ENCODE peak calls at places on chromosomes 12 and 14, in seven cellular contexts. Y, D, E, Z, C, X and H are unnamed samples.

GRCh38 chr12:50105913-50106450 is 2.2 kb downstream of the GPD1 start:
- DNase-seq in Y (no peak), D (peak), E (no peak), Z (no peak), C (no peak), X (no peak), H (no peak)

GRCh38 chr12:88876867-88877266 is 296.6 kb upstream of the KITLG start:
- DNase-seq in Y (no peak), D (no peak), E (no peak), Z (no peak), C (no peak), X (no peak), H (no peak)

GRCh38 chr14:26589998-26590397 is 7.8 kb downstream of the NOVA1 start:
- DNase-seq in Y (no peak), D (no peak), E (no peak), Z (no peak), C (no peak), X (no peak), H (no peak)

GRCh38 chr12:14613718-14614117 is 46.0 kb upstream of the PLBD1 start:
- DNase-seq in Y (no peak), D (no peak), E (no peak), Z (no peak), C (no peak), X (no peak), H (no peak)

GRCh38 chr14:105495990-105496830 is 5.2 kb downstream of the TEDC1 start:
- DNase-seq in Y (no peak), D (no peak), E (no peak), Z (peak), C (no peak), X (no peak), H (no peak)

GRCh38 chr12:104664368-104664767 is 207.6 kb downstream of the CHST11 start:
- DNase-seq in Y (no peak), D (no peak), E (no peak), Z (no peak), C (no peak), X (no peak), H (no peak)

GRCh38 chr14:61229475-61229888 is 51.7 kb downstream of the TMEM30B start:
- DNase-seq in Y (no peak), D (no peak), E (no peak), Z (no peak), C (no peak), X (no peak), H (no peak)

GRCh38 chr12:131387281-131388163 is 323.4 kb upstream of the SFSWAP start:
- DNase-seq in Y (no peak), D (no peak), E (no peak), Z (no peak), C (no peak), X (no peak), H (no peak)

GRCh38 chr12:15701721-15702156 is 87.4 kb downstream of the EPS8 start:
- DNase-seq in Y (no peak), D (no peak), E (no peak), Z (no peak), C (no peak), X (no peak), H (no peak)

GRCh38 chr14:67311868-67312267 is 47.7 kb downstream of the ATP6V1D start:
- DNase-seq in Y (no peak), D (no peak), E (no peak), Z (no peak), C (no peak), X (no peak), H (no peak)

GRCh38 chr14:95619785-95620417 is 66.3 kb upstream of the TCL1B start:
- DNase-seq in Y (no peak), D (no peak), E (peak), Z (no peak), C (no peak), X (no peak), H (no peak)
- TF ChIP-seq POLR2AphosphoS5 in Y (no peak), D (no peak), E (no peak), Z (no peak), C (no peak), X (no peak), H (no peak)

GRCh38 chr12:32669584-32669983 is 9.5 kb upstream of the DNM1L start:
- DNase-seq in Y (no peak), D (no peak), E (no peak), Z (no peak), C (no peak), X (no peak), H (no peak)

GRCh38 chr12:32666510-32666909 is 12.6 kb upstream of the DNM1L start:
- DNase-seq in Y (no peak), D (no peak), E (no peak), Z (no peak), C (no peak), X (no peak), H (no peak)

DNA sequence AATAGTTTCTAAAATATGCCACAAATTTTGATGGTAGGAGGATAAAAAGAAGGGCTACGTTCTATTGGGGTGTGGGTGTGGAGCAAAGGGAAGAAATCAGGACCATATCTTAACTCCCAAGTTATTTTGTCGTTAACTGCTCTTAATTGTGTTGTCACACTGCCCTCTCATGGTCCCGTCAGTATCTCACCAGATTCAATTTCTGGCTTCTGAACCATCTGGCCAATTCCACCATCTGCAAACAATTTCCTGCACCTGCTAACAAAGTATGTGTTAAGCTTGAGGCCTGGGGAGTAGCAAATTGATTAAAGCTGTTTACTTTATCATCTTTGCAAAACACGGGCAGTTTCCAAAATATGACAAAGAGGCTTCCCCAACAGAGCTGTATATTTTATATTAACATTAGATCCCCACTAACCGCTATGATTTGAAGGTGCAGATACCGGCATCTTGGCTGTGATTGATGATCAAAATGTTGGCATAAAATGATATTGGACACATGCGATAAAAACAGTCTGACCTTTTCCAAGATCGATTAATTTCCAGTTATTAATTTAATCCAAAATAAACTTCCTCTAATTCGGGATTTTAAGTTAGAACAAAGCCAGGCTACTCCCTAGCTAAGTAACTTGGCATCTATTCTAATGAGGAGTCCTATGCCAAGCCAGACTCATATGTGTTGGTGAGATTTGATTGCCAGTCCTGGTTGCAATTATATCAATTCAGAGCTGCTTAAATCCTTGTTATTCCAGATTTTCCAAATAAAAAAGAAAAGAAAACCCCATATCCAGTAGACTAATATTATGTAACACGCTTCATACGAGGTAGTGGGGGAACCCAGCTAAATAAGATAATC is 6.9 kb upstream of the DNM1L start:
- DNase-seq in Y (no peak), D (no peak), E (peak), Z (no peak), C (peak), X (peak), H (peak)
- TF ChIP-seq POLR2AphosphoS5 in Y (no peak), D (no peak), E (no peak), Z (no peak), C (no peak), X (no peak), H (no peak)

DNA sequence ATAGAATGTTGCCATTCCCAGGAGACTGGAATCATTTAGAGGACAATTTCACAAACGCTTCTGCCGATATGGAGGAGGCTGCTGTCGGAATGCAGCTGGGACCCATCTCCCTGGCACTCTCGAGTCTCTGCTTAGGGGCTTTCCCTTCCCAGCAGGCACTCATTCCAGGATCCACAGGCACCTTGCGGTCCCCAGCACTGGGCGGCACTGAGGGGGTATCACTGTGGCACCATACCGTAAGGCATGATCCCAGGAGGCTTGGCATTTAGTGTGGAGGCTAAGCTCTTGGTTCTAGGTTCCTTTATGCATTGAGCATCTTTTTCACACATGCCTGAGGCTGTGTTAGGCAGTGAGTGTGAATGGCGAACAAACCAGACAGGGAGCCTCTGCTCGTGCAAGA is 36.6 kb upstream of the LTBP2 start:
- DNase-seq in Y (no peak), D (peak), E (no peak), Z (no peak), C (no peak), X (no peak), H (no peak)
- TF ChIP-seq POLR2AphosphoS5 in Y (no peak), D (no peak), E (no peak), Z (no peak), C (no peak), X (no peak), H (no peak)

GRCh38 chr12:5884846-5885245 is 60.2 kb downstream of the ANO2 start:
- DNase-seq in Y (no peak), D (no peak), E (no peak), Z (no peak), C (no peak), X (no peak), H (no peak)

GRCh38 chr12:5887758-5888157 is 57.3 kb downstream of the ANO2 start:
- DNase-seq in Y (no peak), D (no peak), E (no peak), Z (no peak), C (no peak), X (no peak), H (no peak)

GRCh38 chr12:5884285-5884684 is 60.8 kb downstream of the ANO2 start:
- DNase-seq in Y (no peak), D (no peak), E (no peak), Z (no peak), C (no peak), X (no peak), H (no peak)

DNA sequence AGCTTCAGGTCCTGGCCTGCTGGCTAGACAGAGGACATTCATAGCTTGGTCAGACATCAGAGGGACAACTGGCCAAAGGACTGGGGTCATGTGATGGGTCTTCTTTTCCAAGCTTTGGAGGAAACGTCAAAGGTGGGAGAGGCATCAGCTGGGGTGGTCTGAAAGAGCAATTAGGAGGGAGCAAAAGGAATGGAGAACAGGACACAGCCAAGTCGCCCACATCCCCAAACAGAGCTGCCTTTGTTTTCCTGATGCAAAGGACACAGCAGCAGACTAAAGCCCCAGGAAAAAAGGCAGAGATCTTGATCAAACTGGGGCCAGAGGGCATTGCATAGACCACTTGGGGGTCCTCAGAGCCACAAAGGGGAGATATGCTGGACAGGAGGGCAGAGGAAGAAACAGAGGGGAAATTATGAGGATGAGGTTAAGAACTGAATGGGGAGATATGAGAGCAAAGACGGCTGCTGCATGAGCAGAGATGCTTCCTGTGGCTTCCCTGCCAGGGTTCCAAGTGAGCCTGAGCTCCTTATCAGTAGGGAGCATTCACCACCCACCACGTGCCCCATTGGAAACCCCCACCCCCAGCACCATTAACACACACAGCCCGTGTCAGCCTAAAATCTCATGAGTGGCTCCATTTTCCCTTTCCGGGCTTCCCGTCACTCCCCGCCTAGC is 62.4 kb downstream of the ANO2 start:
- DNase-seq in Y (no peak), D (no peak), E (no peak), Z (no peak), C (no peak), X (no peak), H (no peak)
- TF ChIP-seq POLR2AphosphoS5 in Y (no peak), D (no peak), E (no peak), Z (no peak), C (no peak), X (no peak), H (no peak)

DNA sequence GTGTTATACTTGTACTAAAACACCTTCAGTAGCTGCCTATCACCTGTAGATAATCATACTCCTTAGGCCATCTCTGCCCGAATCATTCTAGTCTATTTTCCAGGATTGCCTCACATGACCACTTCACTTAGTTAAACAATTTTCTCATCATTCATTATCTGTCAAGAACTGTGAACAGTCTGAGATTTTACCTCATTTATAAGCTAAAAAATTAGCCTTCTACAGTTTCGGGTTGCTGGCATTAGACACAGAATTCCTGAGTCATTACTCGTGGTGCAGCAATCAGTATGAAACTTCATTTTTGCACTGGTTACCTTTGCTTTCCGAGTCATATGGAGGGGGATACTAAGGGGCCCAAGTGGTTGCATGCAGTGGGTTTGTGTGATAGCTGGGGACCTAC is 57.6 kb upstream of the OTOGL start:
- DNase-seq in Y (no peak), D (no peak), E (no peak), Z (no peak), C (no peak), X (no peak), H (no peak)
- TF ChIP-seq POLR2AphosphoS5 in Y (no peak), D (no peak), E (no peak), Z (no peak), C (no peak), X (no peak), H (no peak)

DNA sequence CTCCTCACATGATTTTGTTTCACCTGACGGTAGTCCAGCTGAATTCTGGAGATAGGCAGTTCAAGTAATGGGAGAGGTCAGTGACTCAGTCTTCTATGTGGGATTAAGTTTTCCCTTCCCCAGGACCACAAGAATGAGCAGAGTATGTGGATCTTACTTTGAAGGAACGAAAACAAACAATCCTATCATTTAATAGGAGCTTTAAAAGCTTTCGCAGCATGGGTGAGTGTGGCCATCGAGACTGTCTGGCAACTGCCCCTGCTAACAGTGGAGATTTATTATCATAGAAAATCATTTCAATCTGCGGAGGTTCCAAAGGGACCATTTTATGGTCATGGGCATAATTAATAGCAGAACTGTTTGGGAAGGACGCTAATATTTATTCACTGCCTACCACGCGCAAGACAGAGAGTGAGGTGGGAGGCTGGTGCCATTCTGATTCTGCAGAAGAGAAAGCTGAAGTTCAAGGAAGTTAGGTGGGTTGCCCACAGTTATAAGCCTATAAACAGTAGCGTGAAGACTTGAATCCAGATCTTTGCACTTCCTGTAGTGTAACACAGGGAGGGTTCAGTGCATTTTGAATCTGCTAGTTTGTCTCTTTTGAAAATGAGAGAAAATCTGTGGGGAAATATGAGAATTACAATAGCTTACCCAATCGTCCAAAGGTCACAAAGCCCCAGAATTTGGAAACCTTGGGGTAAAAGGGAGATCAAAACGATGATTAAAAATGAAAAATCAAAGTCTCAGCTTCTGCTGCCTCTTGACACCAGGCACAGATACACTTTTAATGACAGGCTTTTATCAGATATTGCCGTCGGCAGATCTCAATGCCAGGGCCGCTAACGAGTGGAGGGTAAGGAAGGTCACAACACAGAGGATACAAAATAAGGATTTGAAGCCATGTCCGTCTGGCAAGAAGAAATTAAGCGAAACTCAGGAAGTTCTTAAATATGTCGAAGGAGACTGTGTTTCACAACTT is 209.6 kb downstream of the CRADD start:
- DNase-seq in Y (no peak), D (no peak), E (no peak), Z (no peak), C (no peak), X (no peak), H (no peak)
- TF ChIP-seq POLR2AphosphoS5 in Y (no peak), D (no peak), E (no peak), Z (no peak), C (no peak), X (no peak), H (no peak)

GRCh38 chr12:53060721-53061276 is 10.9 kb downstream of the TNS2 start:
- DNase-seq in Y (peak), D (peak), E (no peak), Z (no peak), C (no peak), X (no peak), H (no peak)

GRCh38 chr12:53057816-53058500 is 8.1 kb downstream of the TNS2 start:
- DNase-seq in Y (no peak), D (peak), E (no peak), Z (no peak), C (no peak), X (no peak), H (no peak)

GRCh38 chr12:53060064-53060720 is 10.3 kb downstream of the TNS2 start:
- DNase-seq in Y (peak), D (no peak), E (no peak), Z (no peak), C (no peak), X (no peak), H (no peak)

GRCh38 chr12:53059434-53060063 is 9.7 kb downstream of the TNS2 start:
- DNase-seq in Y (peak), D (no peak), E (no peak), Z (no peak), C (no peak), X (no peak), H (no peak)

DNA sequence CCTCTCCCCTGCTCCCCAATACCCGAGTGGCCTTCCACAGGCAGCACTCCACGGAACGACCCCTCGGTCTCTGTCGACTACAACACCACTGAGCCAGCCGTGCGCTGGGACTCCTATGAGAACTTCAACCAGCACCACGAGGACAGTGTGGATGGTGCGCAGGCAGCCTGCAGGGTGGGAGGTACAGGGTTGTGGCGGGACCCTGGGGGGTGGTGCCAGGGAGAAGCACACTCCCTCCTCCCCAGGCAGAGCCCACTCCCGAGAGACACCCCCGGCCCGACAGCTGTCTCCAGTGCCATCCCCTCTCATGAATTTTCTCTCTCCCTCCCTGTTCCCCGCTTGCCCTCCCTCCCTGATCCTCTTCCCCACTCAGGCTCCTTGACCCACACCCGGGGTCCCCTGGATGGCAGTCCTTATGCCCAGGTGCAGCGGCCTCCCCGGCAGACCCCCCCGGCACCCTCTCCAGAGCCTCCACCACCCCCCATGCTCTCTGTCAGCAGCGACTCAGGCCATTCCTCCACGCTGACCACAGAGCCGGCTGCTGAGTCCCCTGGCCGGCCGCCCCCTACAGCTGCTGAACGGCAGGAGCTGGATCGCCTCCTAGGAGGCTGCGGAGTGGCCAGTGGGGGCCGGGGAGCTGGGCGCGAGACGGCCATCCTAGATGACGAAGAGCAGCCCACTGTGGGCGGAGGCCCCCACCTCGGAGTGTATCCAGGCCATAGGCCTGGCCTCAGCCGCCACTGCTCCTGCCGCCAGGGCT is 9.0 kb downstream of the TNS2 start:
- DNase-seq in Y (peak), D (peak), E (no peak), Z (no peak), C (no peak), X (no peak), H (no peak)
- TF ChIP-seq POLR2AphosphoS5 in Y (no peak), D (peak), E (no peak), Z (no peak), C (no peak), X (no peak), H (no peak)

DNA sequence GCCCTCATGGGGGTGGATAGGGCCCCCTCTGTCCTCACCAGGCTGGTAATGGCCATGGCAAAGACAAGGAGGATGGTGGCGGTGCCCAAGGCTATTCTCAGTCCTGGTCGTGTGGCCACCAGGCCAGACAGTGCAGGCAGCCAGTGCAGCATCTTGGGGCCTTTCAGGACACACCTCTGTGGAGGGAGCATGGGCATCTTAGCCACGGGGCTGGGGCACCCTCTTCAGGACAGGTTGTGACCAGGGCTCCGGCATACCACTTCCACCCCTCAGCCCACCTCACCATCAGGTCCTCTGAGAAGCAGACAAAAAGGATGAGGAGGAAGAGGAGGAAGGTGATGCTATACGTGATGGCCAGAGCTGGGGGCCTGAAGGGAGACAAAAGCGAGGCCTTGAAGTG is 10.8 kb downstream of the ADCY4 start:
- DNase-seq in Y (no peak), D (no peak), E (no peak), Z (no peak), C (no peak), X (no peak), H (no peak)
- TF ChIP-seq POLR2AphosphoS5 in Y (no peak), D (no peak), E (no peak), Z (no peak), C (no peak), X (no peak), H (no peak)